ENCODE peak calls at places on chromosomes 3 and 15, in seven cellular contexts. One of them, this sample, is unnamed.

GRCh38 chr3:43879166-43879565 is 188.4 kb downstream of the ABHD5 start:
- DNase-seq in fibroblast of mammary gland: peak
- DNase-seq in GM12865: peak
- DNase-seq in stimulated activated CD8-positive, alpha-beta memory T cell treated with anti-CD3 and anti-CD28 coated beads, Interleukin-15, amount 100 ng/mL, for 48 hours: no peak
- DNase-seq in MG63: no peak
- DNase-seq in NCI-H2107: no peak
- DNase-seq in frontal cortex: no peak
- DNase-seq in this sample: no peak

GRCh38 chr3:71680588-71680987 is 44.6 kb downstream of the EIF4E3 start:
- DNase-seq in fibroblast of mammary gland: peak
- DNase-seq in GM12865: no peak
- DNase-seq in stimulated activated CD8-positive, alpha-beta memory T cell treated with anti-CD3 and anti-CD28 coated beads, Interleukin-15, amount 100 ng/mL, for 48 hours: no peak
- DNase-seq in MG63: peak
- DNase-seq in NCI-H2107: no peak
- DNase-seq in frontal cortex: no peak
- DNase-seq in this sample: no peak

GRCh38 chr15:43877371-43877770 is 50.6 kb downstream of the WDR76 start:
- DNase-seq in fibroblast of mammary gland: no peak
- DNase-seq in GM12865: no peak
- DNase-seq in stimulated activated CD8-positive, alpha-beta memory T cell treated with anti-CD3 and anti-CD28 coated beads, Interleukin-15, amount 100 ng/mL, for 48 hours: no peak
- DNase-seq in MG63: no peak
- DNase-seq in NCI-H2107: no peak
- DNase-seq in frontal cortex: no peak
- DNase-seq in this sample: no peak

GRCh38 chr3:171790898-171791694 is 19.2 kb downstream of the PLD1 start:
- DNase-seq in fibroblast of mammary gland: peak
- DNase-seq in GM12865: no peak
- DNase-seq in stimulated activated CD8-positive, alpha-beta memory T cell treated with anti-CD3 and anti-CD28 coated beads, Interleukin-15, amount 100 ng/mL, for 48 hours: no peak
- DNase-seq in MG63: no peak
- DNase-seq in NCI-H2107: no peak
- DNase-seq in frontal cortex: no peak
- DNase-seq in this sample: no peak

GRCh38 chr3:24135280-24135679 is 190.2 kb downstream of the NR1D2 start:
- DNase-seq in fibroblast of mammary gland: no peak
- DNase-seq in GM12865: no peak
- DNase-seq in stimulated activated CD8-positive, alpha-beta memory T cell treated with anti-CD3 and anti-CD28 coated beads, Interleukin-15, amount 100 ng/mL, for 48 hours: no peak
- DNase-seq in MG63: no peak
- DNase-seq in NCI-H2107: no peak
- DNase-seq in frontal cortex: no peak
- DNase-seq in this sample: no peak

GRCh38 chr3:9934235-9934621 is 594 bp downstream of the CRELD1 start:
- DNase-seq in fibroblast of mammary gland: peak
- DNase-seq in GM12865: peak
- DNase-seq in stimulated activated CD8-positive, alpha-beta memory T cell treated with anti-CD3 and anti-CD28 coated beads, Interleukin-15, amount 100 ng/mL, for 48 hours: no peak
- DNase-seq in MG63: no peak
- DNase-seq in NCI-H2107: no peak
- DNase-seq in frontal cortex: no peak
- DNase-seq in this sample: no peak

GRCh38 chr15:73813071-73813470 is 59.9 kb upstream of the INSYN1 start:
- DNase-seq in fibroblast of mammary gland: no peak
- DNase-seq in GM12865: no peak
- DNase-seq in stimulated activated CD8-positive, alpha-beta memory T cell treated with anti-CD3 and anti-CD28 coated beads, Interleukin-15, amount 100 ng/mL, for 48 hours: no peak
- DNase-seq in MG63: no peak
- DNase-seq in NCI-H2107: no peak
- DNase-seq in frontal cortex: no peak
- DNase-seq in this sample: no peak

GRCh38 chr3:60053518-60054265 is 1003.9 kb upstream of the CFAP20DC start:
- DNase-seq in fibroblast of mammary gland: peak
- DNase-seq in GM12865: no peak
- DNase-seq in stimulated activated CD8-positive, alpha-beta memory T cell treated with anti-CD3 and anti-CD28 coated beads, Interleukin-15, amount 100 ng/mL, for 48 hours: peak
- DNase-seq in MG63: peak
- DNase-seq in NCI-H2107: no peak
- DNase-seq in frontal cortex: no peak
- DNase-seq in this sample: no peak

GRCh38 chr3:48077835-48078234 is 61.6 kb upstream of the MAP4 start:
- DNase-seq in fibroblast of mammary gland: peak
- DNase-seq in GM12865: no peak
- DNase-seq in stimulated activated CD8-positive, alpha-beta memory T cell treated with anti-CD3 and anti-CD28 coated beads, Interleukin-15, amount 100 ng/mL, for 48 hours: no peak
- DNase-seq in MG63: no peak
- DNase-seq in NCI-H2107: no peak
- DNase-seq in frontal cortex: no peak
- DNase-seq in this sample: no peak

GRCh38 chr3:123880998-123881561 is 3.1 kb downstream of the MYLK start:
- DNase-seq in fibroblast of mammary gland: peak
- DNase-seq in GM12865: no peak
- DNase-seq in stimulated activated CD8-positive, alpha-beta memory T cell treated with anti-CD3 and anti-CD28 coated beads, Interleukin-15, amount 100 ng/mL, for 48 hours: no peak
- DNase-seq in MG63: peak
- DNase-seq in NCI-H2107: no peak
- DNase-seq in frontal cortex: no peak
- DNase-seq in this sample: no peak

GRCh38 chr3:125148836-125149235 is 63.7 kb downstream of the SLC12A8 start:
- DNase-seq in fibroblast of mammary gland: no peak
- DNase-seq in GM12865: peak
- DNase-seq in stimulated activated CD8-positive, alpha-beta memory T cell treated with anti-CD3 and anti-CD28 coated beads, Interleukin-15, amount 100 ng/mL, for 48 hours: no peak
- DNase-seq in MG63: peak
- DNase-seq in NCI-H2107: no peak
- DNase-seq in frontal cortex: no peak
- DNase-seq in this sample: no peak

GRCh38 chr3:45604066-45604465 is 9.5 kb downstream of the LIMD1 start:
- DNase-seq in fibroblast of mammary gland: no peak
- DNase-seq in GM12865: no peak
- DNase-seq in stimulated activated CD8-positive, alpha-beta memory T cell treated with anti-CD3 and anti-CD28 coated beads, Interleukin-15, amount 100 ng/mL, for 48 hours: no peak
- DNase-seq in MG63: no peak
- DNase-seq in NCI-H2107: no peak
- DNase-seq in frontal cortex: no peak
- DNase-seq in this sample: no peak

GRCh38 chr3:122868322-122868721 is 73.5 kb downstream of the SLC49A4 start:
- DNase-seq in fibroblast of mammary gland: no peak
- DNase-seq in GM12865: no peak
- DNase-seq in stimulated activated CD8-positive, alpha-beta memory T cell treated with anti-CD3 and anti-CD28 coated beads, Interleukin-15, amount 100 ng/mL, for 48 hours: no peak
- DNase-seq in MG63: no peak
- DNase-seq in NCI-H2107: no peak
- DNase-seq in frontal cortex: no peak
- DNase-seq in this sample: no peak

GRCh38 chr3:192215-192929 is 4.2 kb upstream of the CHL1 start:
- DNase-seq in fibroblast of mammary gland: no peak
- DNase-seq in GM12865: peak
- DNase-seq in stimulated activated CD8-positive, alpha-beta memory T cell treated with anti-CD3 and anti-CD28 coated beads, Interleukin-15, amount 100 ng/mL, for 48 hours: no peak
- DNase-seq in MG63: no peak
- DNase-seq in NCI-H2107: no peak
- DNase-seq in frontal cortex: no peak
- DNase-seq in this sample: no peak

This sample was measured in activated naive CD4-positive, alpha-beta T cell treated with anti-CD3 and anti-CD28 coated beads, Interleukin-2, amount 50 U/mL, for 72 hours.